ENCODE peak calls at places on chromosomes 6 and 20, in ten cellular contexts. D is hepatocyte, G is tibial nerve, X is aorta, Y is dorsolateral prefrontal cortex, K is GM23248, T is OCI-LY7, L is A549, I is MM.1S, N is heart left ventricle. U is an unnamed sample.

GRCh38 chr6:49565855-49566254 is 15.4 kb downstream of the C6orf141 start:
- DNase-seq in N (no peak), T (no peak), D (no peak), Y (no peak), X (no peak), I (no peak), L (no peak), K (no peak), G (no peak), U (no peak)

GRCh38 chr20:2756056-2756611 is 44.3 kb downstream of the CPXM1 start:
- DNase-seq in I (no peak), T (no peak), N (no peak), X (no peak), K (peak; percentile 55), G (no peak), L (no peak), D (peak; percentile 47), Y (no peak), U (no peak)

GRCh38 chr20:20594171-20594530 is 118.3 kb downstream of the RALGAPA2 start:
- DNase-seq in K (peak; percentile 80), G (no peak), X (no peak), Y (no peak), I (peak; percentile 38), N (no peak), L (peak; percentile 27), T (peak; percentile 38), D (peak; percentile 53), U (no peak)

GRCh38 chr6:161273356-161273751 is 507 bp downstream of the AGPAT4 start:
- DNase-seq in N (no peak), L (no peak), D (peak; percentile 49), I (no peak), T (peak; percentile 15), G (no peak), X (peak; percentile 54), Y (no peak), K (peak; percentile 72), U (peak; percentile 51)

GRCh38 chr6:890201-890600 is 197.3 kb upstream of the EXOC2 start:
- DNase-seq in I (no peak), Y (no peak), N (no peak), L (no peak), D (no peak), G (no peak), T (no peak), K (no peak), X (no peak), U (no peak)

GRCh38 chr20:34544109-34544793 is 14.3 kb upstream of the MAP1LC3A start:
- DNase-seq in I (no peak), X (no peak), L (no peak), K (no peak), N (no peak), D (no peak), T (no peak), G (no peak), Y (no peak), U (no peak)

GRCh38 chr6:153167026-153167891 is 36.2 kb upstream of the RGS17 start:
- DNase-seq in X (no peak), L (peak; percentile 50), T (no peak), I (no peak), G (no peak), D (no peak), Y (no peak), N (no peak), K (peak; percentile 93), U (no peak)

GRCh38 chr6:104431096-104431495 is 428.6 kb downstream of the HACE1 start:
- DNase-seq in I (no peak), T (peak; percentile 51), K (no peak), D (no peak), X (no peak), G (no peak), L (no peak), N (no peak), Y (no peak), U (no peak)

GRCh38 chr6:14276066-14276465 is 158.5 kb downstream of the CD83 start:
- DNase-seq in K (no peak), T (no peak), N (no peak), Y (no peak), I (no peak), X (no peak), D (no peak), L (no peak), G (no peak), U (no peak)

DNA sequence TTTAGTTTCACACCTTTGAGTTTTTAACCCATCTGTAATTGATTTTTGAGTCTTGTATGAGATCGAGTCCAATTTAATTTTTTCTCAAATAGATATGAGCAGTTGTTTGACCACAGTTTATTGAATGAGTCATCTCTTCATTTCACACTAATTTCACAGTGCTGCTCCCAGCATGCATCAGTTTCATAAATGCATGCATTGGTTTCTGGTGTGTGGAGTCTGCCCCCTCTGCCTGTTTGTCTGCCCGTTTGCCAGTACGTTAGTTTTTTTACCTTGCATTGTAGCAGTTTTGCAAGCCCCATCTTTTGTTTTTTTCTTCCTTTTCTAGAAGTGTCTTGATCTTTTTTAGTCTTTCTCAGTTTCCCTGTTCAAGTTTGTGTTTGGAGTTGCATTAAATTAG is 11.9 kb downstream of the SLX4IP start:
- DNase-seq in G (no peak), Y (no peak), I (peak; percentile 88), K (peak; percentile 70), X (no peak), T (peak; percentile 54), L (peak; percentile 91), D (no peak), N (no peak), U (no peak)
- H3K27ac ChIP-seq in G (no peak overlapping the region), Y (no peak overlapping the region), I (peak overlapping the region; percentile 70), K (no peak overlapping the region), X (no peak overlapping the region), T (no peak overlapping the region), L (peak overlapping the region; percentile 69), D (no peak overlapping the region), N (no peak overlapping the region), U (no peak overlapping the region)

GRCh38 chr6:118812972-118813371 is 81.0 kb upstream of the ASF1A start:
- DNase-seq in L (no peak), K (peak; percentile 69), T (no peak), G (no peak), X (no peak), Y (no peak), D (no peak), I (no peak), N (no peak), U (no peak)

GRCh38 chr6:118813795-118814194 is 80.2 kb upstream of the ASF1A start:
- DNase-seq in X (no peak), K (peak; percentile 61), G (no peak), N (no peak), Y (no peak), L (no peak), T (no peak), D (no peak), I (no peak), U (no peak)

GRCh38 chr6:118810420-118811027 is 83.4 kb upstream of the ASF1A start:
- DNase-seq in I (no peak), G (no peak), L (no peak), N (no peak), T (peak; percentile 50), D (no peak), Y (no peak), K (no peak), X (no peak), U (peak; percentile 62)

GRCh38 chr6:118804091-118804490 is 89.9 kb upstream of the ASF1A start:
- DNase-seq in G (no peak), Y (no peak), N (no peak), I (no peak), X (no peak), K (peak; percentile 33), D (no peak), L (no peak), T (no peak), U (no peak)

DNA sequence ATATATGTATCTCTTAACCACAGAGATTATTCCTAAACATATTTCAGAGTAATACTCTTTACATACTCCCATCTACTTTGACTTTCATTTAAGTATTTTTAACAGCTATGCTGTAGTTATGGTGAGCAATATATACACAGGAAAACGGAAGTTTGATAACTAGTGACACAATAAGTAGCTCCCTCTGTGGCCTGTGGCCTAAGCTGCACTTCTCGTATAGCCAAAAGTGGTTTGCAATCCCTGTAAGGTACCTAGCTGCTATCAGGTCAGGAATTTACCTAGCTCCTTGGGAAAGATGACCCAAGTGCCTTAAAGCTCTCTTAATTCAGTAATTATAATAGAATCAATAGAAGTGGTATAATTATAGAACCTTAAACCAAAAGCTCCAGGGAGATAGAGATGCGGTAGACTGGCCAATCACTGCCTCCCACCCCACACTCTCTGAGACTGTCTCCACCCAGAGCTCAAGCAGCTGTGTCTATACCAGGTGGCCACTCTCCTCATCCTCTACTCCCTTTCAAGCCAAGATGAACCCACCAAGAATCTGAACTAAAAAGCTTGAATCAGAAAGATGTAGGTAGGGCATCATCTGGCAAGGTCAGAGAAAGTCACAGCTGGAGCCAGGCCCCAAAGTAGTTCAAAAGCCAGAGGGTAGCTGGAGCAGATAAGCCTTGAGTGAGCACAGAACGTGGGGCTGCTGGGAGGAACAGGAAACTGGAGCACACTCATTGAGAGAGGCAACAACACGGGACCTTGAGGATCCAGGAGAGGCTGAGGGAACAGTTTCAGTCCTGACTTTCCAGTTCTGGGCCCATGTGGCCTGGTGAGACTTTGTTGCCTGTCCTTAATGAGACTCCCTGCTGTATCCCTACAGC is 84.9 kb upstream of the ASF1A start:
- DNase-seq in L (no peak), N (no peak), K (no peak), X (no peak), T (peak; percentile 41), Y (no peak), D (no peak), G (no peak), I (no peak), U (no peak)
- H3K27ac ChIP-seq in L (no peak overlapping the region), N (no peak overlapping the region), K (no peak overlapping the region), X (no peak overlapping the region), T (no peak overlapping the region), Y (no peak overlapping the region), D (no peak overlapping the region), G (peak overlapping the region; percentile 17), I (no peak overlapping the region), U (peak overlapping the region; percentile 30)

DNA sequence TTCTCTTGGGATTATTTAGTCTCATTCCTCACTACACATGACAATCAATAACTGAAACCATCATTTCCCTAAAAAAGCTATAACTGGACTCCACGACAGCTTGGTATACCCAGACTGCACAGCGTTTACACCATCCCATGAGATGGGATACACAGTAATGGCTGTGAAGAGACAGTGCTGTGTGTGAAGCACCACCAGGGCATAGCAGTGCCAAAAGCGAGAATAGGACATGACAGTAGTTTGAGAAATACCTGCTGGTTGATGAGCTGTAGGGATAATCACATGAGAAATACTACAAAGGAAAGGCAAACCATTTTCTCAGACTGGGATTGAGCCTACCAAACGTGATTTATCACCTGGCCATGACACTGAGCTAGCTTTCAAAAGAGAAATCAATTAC is 22.4 kb upstream of the LYRM2 start:
- DNase-seq in X (no peak), Y (no peak), T (no peak), D (no peak), I (no peak), G (no peak), L (no peak), K (no peak), N (no peak), U (no peak)
- H3K27ac ChIP-seq in X (no peak overlapping the region), Y (no peak overlapping the region), T (no peak overlapping the region), D (no peak overlapping the region), I (no peak overlapping the region), G (no peak overlapping the region), L (no peak overlapping the region), K (no peak overlapping the region), N (no peak overlapping the region), U (no peak overlapping the region)

DNA sequence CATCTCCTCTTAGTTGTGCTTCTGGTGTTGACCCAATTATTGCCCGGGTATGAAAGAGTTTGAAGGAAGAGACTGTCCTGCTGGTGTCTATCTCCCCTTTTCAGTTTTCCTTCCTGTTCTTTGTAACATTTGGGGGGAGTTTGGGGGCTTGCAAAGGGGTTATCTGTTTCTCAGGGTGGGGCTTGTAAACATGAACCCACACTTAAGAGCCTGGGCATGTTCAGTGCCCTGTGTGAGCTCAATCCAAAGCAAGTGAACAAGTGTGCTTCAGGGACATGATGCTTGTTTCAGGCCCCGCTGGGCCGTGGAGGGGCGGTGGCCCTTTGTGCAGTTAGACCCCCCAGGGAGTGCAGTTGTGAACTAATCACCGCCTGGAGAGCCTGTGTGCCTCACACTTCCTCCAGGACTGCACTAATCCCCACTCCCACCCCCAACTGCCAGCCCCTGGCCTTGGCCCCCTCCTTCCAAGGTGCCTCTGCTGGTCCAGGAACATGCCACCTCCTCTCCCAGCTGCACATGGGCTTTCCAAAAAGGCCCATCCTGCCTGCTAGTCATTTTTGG is 58.1 kb downstream of the RREB1 start:
- DNase-seq in K (no peak), G (no peak), I (no peak), T (no peak), Y (no peak), X (no peak), D (no peak), L (no peak), N (no peak), U (no peak)
- H3K27ac ChIP-seq in K (no peak overlapping the region), G (no peak overlapping the region), I (no peak overlapping the region), T (no peak overlapping the region), Y (no peak overlapping the region), X (no peak overlapping the region), D (peak overlapping the region; percentile 51), L (no peak overlapping the region), N (no peak overlapping the region), U (no peak overlapping the region)